ENCODE peak calls at places on chromosomes 4 and X, in ten cellular contexts. H is GM10248, U is HFF-Myc, R is Calu3, N is fibroblast of lung, D is IMR-90, X is breast epithelium, Z is MM.1S, C is neural crest cell, Q is fibroblast of the aortic adventitia. K is an unnamed sample.

GRCh38 chr4:53192017-53192416 is 173.8 kb downstream of the SCFD2 start:
- DNase-seq in X (no peak), Z (no peak), R (no peak), U (no peak), C (no peak), N (no peak), Q (no peak), H (no peak), D (no peak), K (no peak)

GRCh38 chr4:147736458-147736857 is 4.6 kb downstream of the ARHGAP10 start:
- DNase-seq in Z (no peak), C (no peak), D (peak; percentile 79), X (no peak), H (no peak), Q (peak; percentile 87), R (no peak), U (no peak), N (peak; percentile 63), K (no peak)

GRCh38 chrX:10404435-10404834 is 215.9 kb downstream of the MID1 start:
- DNase-seq in C (no peak), Z (no peak), H (no peak), Q (peak; percentile 40), D (peak; percentile 83), R (no peak), X (no peak), U (no peak), N (peak; percentile 59), K (no peak)

GRCh38 chrX:47202316-47202715 is 8.7 kb downstream of the UBA1 start:
- DNase-seq in Z (no peak), Q (no peak), H (no peak), C (no peak), N (no peak), R (no peak), U (no peak), D (no peak), X (no peak), K (no peak)

GRCh38 chr4:101010987-101011386 is 336.3 kb downstream of the PPP3CA start:
- DNase-seq in Z (no peak), U (no peak), N (no peak), Q (no peak), R (no peak), D (no peak), C (no peak), X (no peak), H (no peak), K (no peak)

GRCh38 chr4:61838072-61838471 is 637.9 kb downstream of the ADGRL3 start:
- DNase-seq in U (no peak), N (no peak), H (no peak), X (no peak), D (no peak), Z (no peak), R (no peak), Q (no peak), C (no peak), K (no peak)

GRCh38 chrX:121013897-121014455 is 28.4 kb upstream of the CT47A1 start:
- DNase-seq in H (no peak), Q (no peak), Z (no peak), D (no peak), U (no peak), N (no peak), C (no peak), R (no peak), X (no peak), K (no peak)

GRCh38 chr4:120156115-120156718 is 89.6 kb upstream of the MAD2L1 start:
- DNase-seq in Z (peak; percentile 81), U (peak; percentile 20), N (peak; percentile 89), X (no peak), D (peak; percentile 80), R (peak; percentile 43), Q (peak; percentile 91), C (peak; percentile 41), H (peak; percentile 16), K (peak; percentile 36)

GRCh38 chrX:69968956-69969355 is 80.8 kb downstream of the AWAT2 start:
- DNase-seq in Q (no peak), R (no peak), U (no peak), Z (no peak), D (no peak), H (no peak), N (no peak), C (no peak), X (no peak), K (no peak)

GRCh38 chr4:2598661-2599654 is 62.5 kb downstream of the FAM193A start:
- DNase-seq in R (no peak), N (peak; percentile 18), D (peak; percentile 19), Z (peak; percentile 34), X (no peak), Q (no peak), H (peak; percentile 74), C (no peak), U (no peak), K (no peak)

GRCh38 chrX:135557344-135557743 is 36.9 kb downstream of the INTS6L start:
- DNase-seq in R (no peak), Q (no peak), X (no peak), D (no peak), N (no peak), H (no peak), Z (no peak), C (no peak), U (no peak), K (no peak)

GRCh38 chr4:152935661-152936445 is at the start of gene FHDC1:
- DNase-seq in C (peak; percentile 33), H (peak; percentile 38), D (no peak), N (no peak), Z (peak; percentile 84), Q (no peak), R (peak; percentile 80), X (peak; percentile 84), U (no peak), K (peak; percentile 79)

GRCh38 chr4:6071191-6071958 is 53.1 kb upstream of the C4orf50 start:
- DNase-seq in Z (peak; percentile 66), X (no peak), Q (no peak), U (no peak), C (no peak), H (no peak), R (no peak), N (no peak), D (no peak), K (no peak)

DNA sequence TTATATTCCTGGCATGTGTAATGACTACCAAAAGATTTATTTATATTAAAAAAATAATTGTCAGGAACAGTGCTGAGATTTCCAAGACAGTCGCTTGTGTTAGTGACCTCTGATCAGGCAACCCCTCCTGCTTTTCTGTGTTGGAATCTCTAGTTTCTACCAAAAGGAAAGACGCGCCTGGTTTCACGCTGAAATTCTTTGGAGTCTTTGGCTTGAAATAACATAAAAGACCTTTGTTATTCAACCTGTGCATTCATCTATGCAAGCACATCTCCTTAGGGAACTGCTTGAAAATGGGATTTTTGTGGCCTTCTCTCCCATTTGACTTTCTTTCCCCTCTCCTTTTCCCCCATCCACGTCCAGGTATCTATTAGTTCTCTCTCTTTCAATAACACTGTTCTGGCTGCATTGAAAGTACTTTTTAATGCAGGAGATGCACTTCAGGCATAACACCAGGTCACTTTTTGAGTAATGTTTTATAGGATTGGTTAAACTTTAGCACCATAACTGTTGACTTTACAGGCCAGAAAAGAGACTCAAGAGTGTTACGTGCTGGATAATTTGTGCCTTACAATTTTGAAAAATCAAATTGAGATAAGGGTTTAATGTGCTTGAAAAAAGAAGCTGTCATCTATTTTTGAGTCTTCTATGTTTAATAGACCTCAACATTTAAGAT is 172.7 kb downstream of the GPAT3 start:
- DNase-seq in Z (no peak), U (no peak), Q (no peak), D (no peak), H (no peak), R (no peak), X (no peak), N (no peak), C (no peak), K (no peak)
- TF ChIP-seq CTCF in Z (no peak), U (no peak), Q (no peak), D (no peak), H (no peak), R (no peak), X (no peak), N (no peak), C (no peak), K (no peak)

DNA sequence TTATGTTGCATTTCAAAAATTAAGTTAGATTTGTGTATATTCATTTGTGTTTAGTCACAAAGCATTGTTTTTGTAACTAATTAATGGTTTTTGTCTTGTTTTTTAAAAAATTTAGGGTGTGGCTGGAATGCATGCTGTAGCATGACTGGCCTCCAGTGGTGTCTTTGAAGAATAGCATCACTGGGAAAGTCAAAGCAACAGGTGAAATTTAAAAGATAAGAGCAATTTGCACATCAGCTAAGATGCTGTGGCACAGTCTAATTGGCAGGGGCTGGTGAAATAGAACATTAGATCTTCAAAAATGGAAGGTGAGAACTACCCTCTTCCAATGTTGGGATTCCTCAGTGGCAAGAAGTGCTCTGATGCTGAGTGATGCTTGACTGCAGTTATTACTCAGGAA is 45.3 kb downstream of the ANK2 start:
- DNase-seq in X (no peak), C (no peak), Q (peak; percentile 26), R (no peak), N (peak; percentile 29), Z (no peak), D (no peak), H (peak; percentile 21), U (no peak), K (no peak)
- TF ChIP-seq CTCF in X (no peak), C (peak; percentile 81), Q (peak; percentile 65), R (peak; percentile 56), N (peak; percentile 59), Z (peak; percentile 65), D (peak; percentile 39), H (peak; percentile 58), U (peak; percentile 62), K (peak; percentile 68)

GRCh38 chr4:144355809-144356757 is 215.6 kb upstream of the GYPA start:
- DNase-seq in Z (peak; percentile 12), N (peak; percentile 94), Q (peak; percentile 84), X (no peak), C (peak; percentile 43), D (peak; percentile 78), R (peak; percentile 28), H (peak; percentile 27), U (peak; percentile 78), K (peak; percentile 75)

GRCh38 chr4:144351306-144351705 is 210.8 kb upstream of the GYPA start:
- DNase-seq in U (no peak), C (no peak), Z (no peak), N (no peak), R (no peak), Q (no peak), D (no peak), X (no peak), H (no peak), K (no peak)

GRCh38 chr4:144356941-144357381 is 216.4 kb upstream of the GYPA start:
- DNase-seq in R (no peak), Q (no peak), N (no peak), H (no peak), X (no peak), Z (no peak), D (no peak), C (no peak), U (no peak), K (no peak)

GRCh38 chr4:144350706-144351105 is 210.2 kb upstream of the GYPA start:
- DNase-seq in U (no peak), X (no peak), C (no peak), N (peak; percentile 8), R (no peak), D (no peak), Z (no peak), Q (peak; percentile 21), H (no peak), K (no peak)

GRCh38 chr4:144353240-144353639 is 212.7 kb upstream of the GYPA start:
- DNase-seq in Z (no peak), H (no peak), N (no peak), R (no peak), U (no peak), X (no peak), Q (no peak), D (no peak), C (no peak), K (no peak)
- TF ChIP-seq CTCF in Z (no peak), H (no peak), N (no peak), R (no peak), U (no peak), X (no peak), Q (no peak), D (no peak), C (no peak), K (no peak)

GRCh38 chrX:83771664-83772063 is 89.3 kb upstream of the CYLC1 start:
- DNase-seq in N (no peak), D (no peak), C (no peak), H (no peak), U (no peak), Z (no peak), R (no peak), Q (no peak), X (no peak), K (no peak)
- TF ChIP-seq CTCF in N (no peak), D (no peak), C (no peak), H (no peak), U (no peak), Z (no peak), R (no peak), Q (no peak), X (no peak), K (peak; percentile 8)